ENCODE peak calls at places on chromosomes 3 and 15, in seven cellular contexts. H is heart left ventricle; O is fibroblast of pulmonary artery; B is HCT116; X is CD8-positive, alpha-beta T cell; V is astrocyte of the spinal cord; J is pancreas. M is an unnamed sample.

GRCh38 chr3:147797095-147797494 is 387.9 kb downstream of the ZIC1 start:
- DNase-seq in H (no peak), O (no peak), B (no peak), X (no peak), V (no peak), J (no peak), M (no peak)

GRCh38 chr3:144590854-144591253 is 619.2 kb downstream of the DIPK2A start:
- DNase-seq in H (no peak), O (peak), B (no peak), X (no peak), V (peak), J (no peak), M (peak)

GRCh38 chr15:92899910-92900711 is at the start of gene CHD2:
- DNase-seq in H (peak), O (peak), B (peak), X (peak), V (peak), J (peak), M (peak)

GRCh38 chr3:58200846-58201355 is 9.9 kb downstream of the DNASE1L3 start:
- DNase-seq in H (no peak), O (no peak), B (no peak), X (no peak), V (no peak), J (no peak), M (no peak)

GRCh38 chr3:210649-211048 is 14.1 kb downstream of the CHL1 start:
- DNase-seq in H (no peak), O (no peak), B (no peak), X (no peak), V (no peak), J (no peak), M (no peak)

GRCh38 chr15:77097317-77097721 is 26.4 kb upstream of the TSPAN3 start:
- DNase-seq in H (no peak), O (no peak), B (no peak), X (no peak), V (no peak), J (no peak), M (no peak)

GRCh38 chr3:49359623-49360022 is 1.5 kb upstream of the GPX1 start:
- DNase-seq in H (no peak), O (no peak), B (no peak), X (no peak), V (peak), J (no peak), M (peak)

GRCh38 chr3:114035896-114036295 is 20.4 kb downstream of the CCDC191 start:
- DNase-seq in H (no peak), O (no peak), B (no peak), X (no peak), V (no peak), J (no peak), M (peak)

GRCh38 chr3:169179193-169180122 is 484.1 kb downstream of the MECOM start:
- DNase-seq in H (no peak), O (no peak), B (no peak), X (no peak), V (no peak), J (no peak), M (no peak)

GRCh38 chr15:70281811-70282307 is 184.1 kb upstream of the TLE3 start:
- DNase-seq in H (no peak), O (peak), B (no peak), X (no peak), V (peak), J (no peak), M (peak)

GRCh38 chr15:81038975-81039607 is 38.4 kb downstream of the TLNRD1 start:
- DNase-seq in H (no peak), O (peak), B (no peak), X (no peak), V (no peak), J (peak), M (no peak)

GRCh38 chr3:8320711-8321458 is 180.7 kb upstream of the LMCD1 start:
- DNase-seq in H (no peak), O (no peak), B (no peak), X (no peak), V (no peak), J (no peak), M (no peak)

GRCh38 chr3:151329368-151329767 is at the start of gene P2RY13:
- DNase-seq in H (no peak), O (no peak), B (no peak), X (no peak), V (no peak), J (no peak), M (no peak)

GRCh38 chr3:15055019-15055557 is 10.0 kb downstream of the MRPS25 start:
- DNase-seq in H (no peak), O (peak), B (no peak), X (peak), V (peak), J (no peak), M (no peak)

GRCh38 chr3:52270252-52270754 is 8.1 kb downstream of the WDR82 start:
- DNase-seq in H (no peak), O (no peak), B (no peak), X (no peak), V (no peak), J (no peak), M (no peak)

GRCh38 chr15:74997161-74997942 is 2.0 kb downstream of the SCAMP5 start:
- DNase-seq in H (no peak), O (no peak), B (no peak), X (no peak), V (no peak), J (no peak), M (no peak)

GRCh38 chr15:31400222-31400927 is 73.7 kb downstream of the KLF13 start:
- DNase-seq in H (no peak), O (no peak), B (no peak), X (no peak), V (no peak), J (no peak), M (no peak)

GRCh38 chr3:112132975-112133448 is at the start of gene GCSAM:
- DNase-seq in H (peak), O (no peak), B (no peak), X (peak), V (no peak), J (no peak), M (no peak)
- H3K4me3 ChIP-seq in H (no peak), O (no peak), B (no peak), X (peak), V (no peak), J (no peak), M (no peak)

DNA sequence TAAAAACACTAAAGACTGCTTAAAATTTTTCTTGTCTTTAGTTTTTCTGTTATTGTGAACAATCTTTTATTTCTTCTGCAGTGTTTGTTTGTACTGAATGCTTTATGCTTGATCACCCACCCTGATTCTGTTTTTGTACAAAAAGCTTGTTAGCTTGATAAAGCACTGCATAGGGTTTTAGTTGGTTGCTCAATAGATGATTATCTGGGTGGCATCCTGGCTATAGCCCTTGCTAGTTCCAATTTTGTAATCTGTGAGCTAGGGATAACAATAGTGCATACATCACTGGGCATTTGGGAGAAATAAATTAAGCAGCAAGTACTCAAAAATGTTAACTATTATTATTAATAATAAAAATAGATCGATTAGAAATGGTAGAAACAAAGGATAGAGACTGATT is 102.3 kb downstream of the ZPLD1 start:
- DNase-seq in H (no peak), O (no peak), B (no peak), X (no peak), V (no peak), J (no peak), M (no peak)
- H3K4me3 ChIP-seq in H (no peak), O (no peak), B (no peak), X (no peak), V (no peak), J (no peak), M (no peak)

GRCh38 chr3:43023766-43024165 is 44.7 kb downstream of the GASK1A start:
- DNase-seq in H (no peak), O (no peak), B (no peak), X (peak), V (no peak), J (no peak), M (no peak)

GRCh38 chr3:43023066-43023465 is 44.0 kb downstream of the GASK1A start:
- DNase-seq in H (no peak), O (no peak), B (no peak), X (no peak), V (no peak), J (no peak), M (no peak)

GRCh38 chr3:43024183-43024865 is 45.2 kb downstream of the GASK1A start:
- DNase-seq in H (no peak), O (no peak), B (no peak), X (peak), V (no peak), J (no peak), M (no peak)

GRCh38 chr3:43022111-43022510 is 43.0 kb downstream of the GASK1A start:
- DNase-seq in H (no peak), O (no peak), B (no peak), X (no peak), V (no peak), J (no peak), M (no peak)

DNA sequence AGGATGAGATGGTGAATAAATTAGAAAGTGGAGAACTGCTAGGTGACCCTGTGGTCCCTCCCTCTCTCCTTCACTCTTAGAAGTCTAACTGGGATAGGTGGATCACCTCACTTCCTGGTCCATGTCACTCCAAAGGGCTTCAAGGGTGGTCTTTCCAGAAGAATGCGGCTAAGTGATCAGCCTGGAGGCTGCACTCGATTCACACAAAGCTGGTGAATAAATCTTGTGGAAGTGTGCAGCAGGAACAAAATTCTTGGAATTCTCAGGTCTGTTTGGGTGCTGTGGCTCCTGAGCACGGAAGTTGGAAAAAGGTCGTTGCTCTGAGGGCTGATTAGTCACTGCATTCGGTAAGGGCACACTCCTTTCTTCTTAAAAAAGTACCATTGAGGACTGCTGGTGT is 46.3 kb downstream of the GASK1A start:
- DNase-seq in H (no peak), O (no peak), B (no peak), X (no peak), V (no peak), J (no peak), M (no peak)
- H3K4me3 ChIP-seq in H (no peak), O (no peak), B (no peak), X (no peak), V (no peak), J (no peak), M (no peak)

DNA sequence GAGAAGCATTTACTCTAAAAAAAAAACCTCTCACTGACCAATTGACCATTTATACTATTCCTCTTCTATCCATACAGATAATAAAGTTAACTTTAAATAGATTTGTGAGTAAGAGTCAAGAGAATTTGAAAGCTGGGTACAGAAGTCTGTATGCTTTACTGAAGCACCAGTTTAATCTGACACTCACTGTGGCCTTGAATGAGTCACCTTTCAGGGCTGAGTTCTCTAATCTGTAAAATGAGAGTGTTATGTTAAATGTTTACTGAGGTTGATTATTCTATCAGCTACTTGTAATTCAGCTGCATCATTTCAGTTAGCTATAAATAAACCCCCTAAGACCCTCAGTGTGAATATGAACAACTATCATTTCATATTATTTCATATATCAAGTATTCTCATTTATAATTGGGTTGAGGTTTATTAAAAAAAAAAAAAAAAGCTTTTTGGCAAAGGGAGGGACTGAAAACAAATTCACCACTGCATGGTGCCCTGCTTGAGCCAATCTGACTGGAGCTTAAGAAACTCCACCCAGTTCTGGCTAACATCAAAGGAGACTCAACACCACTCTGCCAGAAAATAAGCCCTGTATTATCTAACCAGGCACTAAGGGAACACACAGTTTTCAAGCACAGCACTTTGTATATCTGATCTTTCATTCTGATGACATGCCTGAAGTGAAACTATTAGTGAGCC is 2.8 kb downstream of the MAP4 start:
- DNase-seq in H (peak), O (peak), B (peak), X (no peak), V (peak), J (peak), M (peak)
- H3K4me3 ChIP-seq in H (peak), O (no peak), B (no peak), X (no peak), V (no peak), J (no peak), M (peak)

DNA sequence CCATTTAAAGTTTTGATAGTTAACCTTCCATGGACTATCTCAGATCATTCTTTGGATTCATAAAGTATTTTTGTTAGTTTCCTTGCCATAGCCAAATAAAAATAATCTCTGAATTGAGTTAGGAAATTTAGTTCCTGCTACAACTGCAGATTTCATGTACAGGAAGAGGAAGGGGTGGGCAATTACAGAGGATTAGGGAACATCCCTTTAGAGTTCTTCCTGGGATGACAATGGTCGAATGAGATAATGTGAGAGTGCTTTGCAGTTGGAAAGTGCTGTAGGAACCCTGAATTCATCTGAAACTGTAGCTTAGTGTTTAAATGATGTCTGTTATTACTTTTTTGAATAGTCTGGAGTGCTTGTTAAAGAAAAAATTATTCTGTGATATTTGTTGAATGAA is 137.0 kb downstream of the FNDC3B start:
- DNase-seq in H (no peak), O (no peak), B (no peak), X (no peak), V (no peak), J (no peak), M (no peak)
- H3K4me3 ChIP-seq in H (no peak), O (no peak), B (no peak), X (no peak), V (no peak), J (no peak), M (no peak)

GRCh38 chr3:54123538-54124196 is 1.3 kb downstream of the CACNA2D3 start:
- DNase-seq in H (no peak), O (peak), B (no peak), X (no peak), V (no peak), J (no peak), M (peak)

GRCh38 chr3:54122046-54122801 is at the start of gene CACNA2D3:
- DNase-seq in H (peak), O (peak), B (no peak), X (no peak), V (no peak), J (peak), M (no peak)

GRCh38 chr3:54121404-54122045 is 827 bp upstream of the CACNA2D3 start:
- DNase-seq in H (no peak), O (peak), B (no peak), X (no peak), V (no peak), J (no peak), M (no peak)

GRCh38 chr3:54122802-54123537 is 618 bp downstream of the CACNA2D3 start:
- DNase-seq in H (no peak), O (peak), B (no peak), X (no peak), V (no peak), J (no peak), M (no peak)

DNA sequence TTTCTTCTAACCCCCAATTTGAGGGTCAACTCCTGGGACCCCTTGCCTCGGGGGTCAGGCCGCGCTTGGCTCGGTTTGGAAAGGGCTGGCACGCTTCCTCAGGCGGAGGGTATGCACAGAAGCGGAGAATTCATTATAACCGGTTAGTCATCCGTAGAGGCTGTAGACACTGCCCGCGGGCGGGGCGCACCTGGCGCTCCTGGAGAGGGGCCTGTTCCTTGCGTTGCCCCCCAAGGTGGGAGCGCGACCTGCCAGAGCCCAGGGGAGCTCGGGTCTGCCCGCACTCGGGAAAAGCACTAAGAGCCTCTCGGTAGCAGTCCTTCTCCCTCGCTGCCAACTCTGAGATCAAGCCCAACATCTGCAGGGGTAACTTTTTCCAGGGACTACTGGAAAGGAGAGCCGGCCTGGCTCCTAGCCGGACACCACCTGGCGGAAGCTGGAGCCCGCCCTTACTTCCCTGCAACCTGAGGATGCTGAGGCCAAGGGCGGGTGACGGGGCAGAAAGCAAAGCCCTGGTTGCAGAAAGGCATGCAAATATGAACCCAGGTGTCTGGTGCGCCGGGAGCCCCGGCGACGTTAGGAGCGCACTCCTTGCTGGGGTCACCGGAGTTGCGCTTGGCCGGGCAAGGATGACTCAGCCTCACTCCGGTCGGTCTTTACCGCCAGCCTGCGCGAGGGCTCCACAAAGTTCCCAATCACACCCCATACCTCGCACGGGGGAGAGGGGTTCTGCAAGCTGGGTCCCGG is 1.5 kb upstream of the CACNA2D3 start:
- DNase-seq in H (no peak), O (peak), B (no peak), X (no peak), V (no peak), J (no peak), M (no peak)
- H3K4me3 ChIP-seq in H (peak), O (peak), B (no peak), X (no peak), V (no peak), J (peak), M (no peak)

GRCh38 chr3:10443272-10443671 is 62.1 kb downstream of the ATP2B2 start:
- DNase-seq in H (no peak), O (no peak), B (no peak), X (no peak), V (no peak), J (no peak), M (no peak)

GRCh38 chr3:10443791-10444429 is 61.5 kb downstream of the ATP2B2 start:
- DNase-seq in H (no peak), O (no peak), B (no peak), X (no peak), V (no peak), J (no peak), M (no peak)

GRCh38 chr3:10444511-10444910 is 60.9 kb downstream of the ATP2B2 start:
- DNase-seq in H (no peak), O (no peak), B (no peak), X (no peak), V (no peak), J (no peak), M (no peak)

GRCh38 chr3:10438902-10439610 is 66.3 kb downstream of the ATP2B2 start:
- DNase-seq in H (no peak), O (no peak), B (no peak), X (no peak), V (no peak), J (no peak), M (no peak)

DNA sequence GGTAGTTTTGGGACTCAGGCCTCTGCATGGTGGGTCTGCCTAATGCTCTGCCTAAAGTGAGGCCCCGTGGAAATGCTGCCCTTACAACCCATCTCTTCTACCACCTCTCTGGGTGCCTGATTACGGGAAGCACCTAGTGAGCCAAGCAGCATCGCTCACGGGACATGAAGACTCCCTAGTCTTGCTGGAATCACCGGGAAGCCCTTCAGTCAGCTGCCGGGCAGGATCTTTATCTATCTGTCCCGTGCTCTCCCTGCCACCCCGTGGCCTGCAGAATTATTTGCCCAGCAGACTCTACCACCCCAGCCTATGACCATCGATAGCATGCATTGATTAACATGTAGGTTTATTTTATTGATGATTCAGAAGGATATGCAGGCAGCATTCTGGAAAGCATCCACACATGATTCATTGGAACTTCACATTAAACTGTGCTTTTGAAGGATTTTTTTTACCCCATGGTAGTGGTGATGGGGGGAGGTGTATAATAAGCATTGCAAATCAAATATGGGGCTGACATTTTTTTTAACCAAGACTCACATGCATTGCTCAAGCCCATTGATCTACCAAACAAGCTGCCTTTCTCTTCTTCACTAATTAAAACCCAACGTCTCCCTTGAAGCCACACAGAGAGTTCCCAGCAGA is 63.1 kb downstream of the ATP2B2 start:
- DNase-seq in H (no peak), O (no peak), B (no peak), X (no peak), V (peak), J (no peak), M (no peak)
- H3K4me3 ChIP-seq in H (no peak), O (no peak), B (no peak), X (no peak), V (no peak), J (no peak), M (no peak)

GRCh38 chr15:39578851-39579486 is 1.9 kb upstream of the THBS1 start:
- DNase-seq in H (no peak), O (peak), B (no peak), X (no peak), V (peak), J (no peak), M (peak)
- H3K4me3 ChIP-seq in H (peak), O (peak), B (peak), X (no peak), V (peak), J (no peak), M (peak)

M was measured in fibroblast of the aortic adventitia.